ENCODE peak calls at places on chromosomes 3 and 15, in seven cellular contexts. S, R, P, Y, E, T and W are unnamed samples.

GRCh38 chr3:81716870-81717509 is 44.5 kb downstream of the GBE1 start:
- DNase-seq in S (no peak), R (no peak), P (peak), Y (no peak), E (no peak), T (no peak), W (no peak)

GRCh38 chr3:77161098-77161497 is 121.2 kb downstream of the ROBO2 start:
- DNase-seq in S (no peak), R (no peak), P (no peak), Y (no peak), E (no peak), T (no peak), W (no peak)

GRCh38 chr3:188154758-188155574 is 1.0 kb downstream of the LPP start:
- DNase-seq in S (no peak), R (no peak), P (no peak), Y (no peak), E (no peak), T (no peak), W (no peak)

GRCh38 chr3:69864141-69864540 is 124.9 kb downstream of the MITF start:
- DNase-seq in S (no peak), R (no peak), P (no peak), Y (no peak), E (no peak), T (no peak), W (no peak)

GRCh38 chr3:30333903-30334302 is 272.5 kb upstream of the TGFBR2 start:
- DNase-seq in S (no peak), R (no peak), P (no peak), Y (no peak), E (no peak), T (no peak), W (no peak)

GRCh38 chr15:50083424-50084025 is 35.5 kb downstream of the ATP8B4 start:
- DNase-seq in S (no peak), R (no peak), P (no peak), Y (no peak), E (no peak), T (no peak), W (no peak)

GRCh38 chr3:27049792-27050191 is 319.4 kb downstream of the NEK10 start:
- DNase-seq in S (no peak), R (no peak), P (no peak), Y (no peak), E (no peak), T (no peak), W (no peak)

GRCh38 chr3:8938021-8938420 is 25.3 kb downstream of the RAD18 start:
- DNase-seq in S (no peak), R (no peak), P (peak), Y (no peak), E (peak), T (no peak), W (peak)

GRCh38 chr15:39511915-39512260 is 69.0 kb upstream of the THBS1 start:
- DNase-seq in S (no peak), R (no peak), P (no peak), Y (no peak), E (peak), T (no peak), W (no peak)

GRCh38 chr3:5205165-5205941 is 17.8 kb downstream of the EDEM1 start:
- DNase-seq in S (no peak), R (no peak), P (no peak), Y (no peak), E (no peak), T (no peak), W (no peak)

GRCh38 chr3:60594025-60594424 is 657.2 kb downstream of the FHIT start:
- DNase-seq in S (no peak), R (no peak), P (no peak), Y (peak), E (no peak), T (no peak), W (no peak)

GRCh38 chr3:78871048-78871447 is 896.8 kb downstream of the ROBO1 start:
- DNase-seq in S (no peak), R (no peak), P (no peak), Y (no peak), E (peak), T (no peak), W (no peak)

GRCh38 chr3:120908030-120908802 is at the start of gene STXBP5L:
- DNase-seq in S (peak), R (no peak), P (peak), Y (no peak), E (peak), T (peak), W (peak)

GRCh38 chr3:176005564-176005963 is 1146.4 kb downstream of the NAALADL2 start:
- DNase-seq in S (no peak), R (no peak), P (no peak), Y (no peak), E (no peak), T (no peak), W (no peak)

GRCh38 chr3:9178697-9179096 is 70.7 kb downstream of the SRGAP3 start:
- DNase-seq in S (no peak), R (no peak), P (no peak), Y (no peak), E (no peak), T (no peak), W (no peak)

GRCh38 chr3:40079203-40079844 is 230.2 kb upstream of the EIF1B start:
- DNase-seq in S (no peak), R (no peak), P (peak), Y (no peak), E (no peak), T (no peak), W (no peak)

GRCh38 chr15:68055224-68055705 is 1.1 kb downstream of the PIAS1 start:
- DNase-seq in S (no peak), R (peak), P (peak), Y (no peak), E (peak), T (peak), W (peak)

GRCh38 chr15:74317820-74318375 is 49.5 kb downstream of the CYP11A1 start:
- DNase-seq in S (no peak), R (no peak), P (no peak), Y (peak), E (peak), T (no peak), W (no peak)

GRCh38 chr3:156816091-156816793 is 9.9 kb upstream of the LEKR1 start:
- DNase-seq in S (peak), R (peak), P (peak), Y (no peak), E (no peak), T (peak), W (no peak)

GRCh38 chr15:43702174-43702573 is 8.5 kb downstream of the CKMT1A start:
- DNase-seq in S (no peak), R (no peak), P (no peak), Y (no peak), E (no peak), T (no peak), W (no peak)

GRCh38 chr15:62847900-62848489 is 194.6 kb upstream of the TPM1 start:
- DNase-seq in S (peak), R (peak), P (peak), Y (no peak), E (peak), T (peak), W (peak)

GRCh38 chr3:107208100-107208499 is 169.1 kb upstream of the CCDC54 start:
- DNase-seq in S (no peak), R (no peak), P (no peak), Y (no peak), E (peak), T (no peak), W (peak)

GRCh38 chr3:173970206-173970605 is 572.7 kb downstream of the NLGN1 start:
- DNase-seq in S (no peak), R (no peak), P (no peak), Y (no peak), E (no peak), T (no peak), W (no peak)

GRCh38 chr3:66823532-66823931 is 174.6 kb upstream of the KBTBD8 start:
- DNase-seq in S (no peak), R (no peak), P (no peak), Y (no peak), E (no peak), T (no peak), W (no peak)

GRCh38 chr3:44136421-44136820 is 105.3 kb upstream of the TOPAZ1 start:
- DNase-seq in S (no peak), R (no peak), P (peak), Y (no peak), E (no peak), T (no peak), W (no peak)

GRCh38 chr3:105365536-105366301 is 990 bp upstream of the ALCAM start:
- DNase-seq in S (no peak), R (peak), P (peak), Y (no peak), E (peak), T (no peak), W (peak)

GRCh38 chr3:49689046-49689886 is at the start of the genes MST1 and RNF123:
- DNase-seq in S (peak), R (peak), P (peak), Y (peak), E (peak), T (peak), W (peak)

GRCh38 chr3:123552768-123553167 is 32.1 kb downstream of the HACD2 start:
- DNase-seq in S (no peak), R (no peak), P (peak), Y (no peak), E (no peak), T (no peak), W (peak)